ENCODE peak calls at places on chromosomes 4 and X, in ten cellular contexts. P is HEK293T, N is hypothalamus, Q is left ventricle myocardium inferior, B is iris pigment epithelial cell, E is cardiac septum, I is fibroblast of villous mesenchyme, A is epithelial cell of esophagus, S is NCI-H1092, V is activated T-cell treated with anti-CD3 and anti-CD28 coated beads for 4 hours. M is an unnamed sample.

GRCh38 chr4:173522160-173522873 is 7.7 kb downstream of the HAND2 start:
- DNase-seq in P (peak), N (no peak), Q (peak), B (peak), E (peak), I (peak), A (peak), S (no peak), V (no peak), M (peak)

GRCh38 chr4:158186815-158187214 is 14.0 kb upstream of the GASK1B start:
- DNase-seq in P (no peak), N (no peak), Q (no peak), B (no peak), E (no peak), I (no peak), A (no peak), S (no peak), V (no peak), M (no peak)

GRCh38 chrX:9888953-9889470 is 78.1 kb upstream of the CLDN34 start:
- DNase-seq in P (no peak), N (no peak), Q (no peak), B (no peak), E (no peak), I (peak), A (no peak), S (no peak), V (no peak), M (peak)

GRCh38 chr4:121449416-121449815 is 68.6 kb upstream of the QRFPR start:
- DNase-seq in P (no peak), N (no peak), Q (no peak), B (no peak), E (no peak), I (no peak), A (no peak), S (no peak), V (no peak), M (no peak)

GRCh38 chrX:89034679-89035078 is 287.7 kb downstream of the CPXCR1 start:
- DNase-seq in P (no peak), N (no peak), Q (no peak), B (no peak), E (no peak), I (no peak), A (no peak), S (no peak), V (no peak), M (no peak)

GRCh38 chr4:2085496-2085901 is 26.4 kb downstream of the NAT8L start:
- DNase-seq in P (no peak), N (no peak), Q (no peak), B (no peak), E (peak), I (no peak), A (peak), S (no peak), V (no peak), M (no peak)

GRCh38 chrX:22742174-22742573 is 257.6 kb upstream of the DDX53 start:
- DNase-seq in P (no peak), N (no peak), Q (no peak), B (peak), E (no peak), I (peak), A (peak), S (no peak), V (no peak), M (no peak)

GRCh38 chrX:93422693-93423092 is 250.7 kb downstream of the NAP1L3 start:
- DNase-seq in P (peak), N (no peak), Q (no peak), B (peak), E (no peak), I (no peak), A (peak), S (no peak), V (no peak), M (no peak)

GRCh38 chrX:10387011-10387410 is 230.2 kb downstream of the CLCN4 start:
- DNase-seq in P (no peak), N (no peak), Q (no peak), B (peak), E (no peak), I (peak), A (peak), S (no peak), V (no peak), M (no peak)

GRCh38 chr4:94507708-94508107 is 56.0 kb downstream of the PDLIM5 start:
- DNase-seq in P (no peak), N (no peak), Q (peak), B (peak), E (no peak), I (peak), A (peak), S (no peak), V (no peak), M (peak)

GRCh38 chrX:120429776-120430535 is 39.1 kb downstream of the LAMP2 start:
- DNase-seq in P (no peak), N (no peak), Q (no peak), B (no peak), E (no peak), I (no peak), A (no peak), S (no peak), V (no peak), M (no peak)

GRCh38 chr4:38069271-38069760 is 109.1 kb downstream of the PTTG2 start:
- DNase-seq in P (no peak), N (no peak), Q (no peak), B (peak), E (no peak), I (peak), A (peak), S (no peak), V (peak), M (peak)

GRCh38 chr4:24644983-24645764 is 60.8 kb upstream of the DHX15 start:
- DNase-seq in P (no peak), N (no peak), Q (no peak), B (peak), E (no peak), I (peak), A (peak), S (no peak), V (no peak), M (no peak)

GRCh38 chrX:73289039-73289438 is 74.4 kb upstream of the NAP1L2 start:
- DNase-seq in P (peak), N (no peak), Q (no peak), B (no peak), E (no peak), I (no peak), A (no peak), S (no peak), V (no peak), M (no peak)

GRCh38 chrX:16745659-16746058 is 26.2 kb downstream of the SYAP1 start:
- DNase-seq in P (no peak), N (no peak), Q (no peak), B (no peak), E (no peak), I (no peak), A (no peak), S (no peak), V (no peak), M (no peak)

GRCh38 chr4:2793920-2794706 is 1.2 kb downstream of the SH3BP2 start:
- DNase-seq in P (no peak), N (no peak), Q (peak), B (no peak), E (peak), I (peak), A (peak), S (no peak), V (no peak), M (peak)

GRCh38 chr4:86935833-86936721 is 1.3 kb downstream of the AFF1 start:
- DNase-seq in P (peak), N (no peak), Q (peak), B (peak), E (peak), I (peak), A (peak), S (no peak), V (peak), M (peak)

M was measured in trophoblast cell.